ENCODE peak calls at places on chromosomes 6 and 20, in six cellular contexts. G is stomach; C is stimulated activated CD4-positive, alpha-beta T cell treated with anti-CD3 and anti-CD28 coated beads, Interleukin-4, amount 100 ng/mL, for 48 hours; R is CD4-positive, alpha-beta T cell; E is Kasumi-1; J is DMS153. S is an unnamed sample.

GRCh38 chr6:165634486-165634885 is 28.6 kb downstream of the PDE10A start:
- DNase-seq in J (no peak), E (no peak), R (no peak), G (no peak), C (no peak), S (no peak)

GRCh38 chr20:58127731-58128130 is 100.7 kb downstream of the ANKRD60 start:
- DNase-seq in E (no peak), J (no peak), G (no peak), R (no peak), C (no peak), S (peak; percentile 97)

GRCh38 chr6:36312854-36313627 is 23.6 kb downstream of the BNIP5 start:
- DNase-seq in J (no peak), R (no peak), E (peak; percentile 69), C (no peak), G (no peak), S (no peak)

GRCh38 chr6:141463237-141463977 is 669.3 kb upstream of the GJE1 start:
- DNase-seq in C (no peak), E (no peak), R (no peak), J (no peak), G (no peak), S (peak; percentile 70)

GRCh38 chr20:51713213-51713598 is 55.0 kb downstream of the ATP9A start:
- DNase-seq in G (no peak), R (no peak), C (no peak), J (no peak), E (no peak), S (no peak)

GRCh38 chr20:8744228-8744844 is 324.6 kb upstream of the PLCB4 start:
- DNase-seq in J (no peak), R (no peak), G (no peak), E (no peak), C (no peak), S (peak; percentile 6)

GRCh38 chr20:46010491-46011405 is 2.0 kb downstream of the MMP9 start:
- DNase-seq in E (no peak), G (no peak), R (peak; percentile 15), C (no peak), J (no peak), S (no peak)

GRCh38 chr6:128882560-128882959 is 378 bp upstream of the LAMA2 start:
- DNase-seq in G (no peak), J (no peak), C (no peak), R (no peak), E (no peak), S (no peak)

GRCh38 chr20:57231951-57232428 is 34.5 kb downstream of the BMP7 start:
- DNase-seq in E (no peak), C (no peak), J (no peak), R (no peak), G (no peak), S (no peak)

GRCh38 chr6:109736273-109737031 is 45.4 kb downstream of the FIG4 start:
- DNase-seq in E (no peak), C (no peak), G (no peak), J (no peak), R (no peak), S (no peak)